ENCODE peak calls at places on chromosomes 7 and 10, in eight cellular contexts. C is body of pancreas, A is heart right ventricle, I is right atrium auricular region, B is fibroblast of the aortic adventitia, S is AG04449, Q is vagina, O is kidney epithelial cell. X is an unnamed sample.

GRCh38 chr10:101570764-101571572 is 17.1 kb downstream of the POLL start:
- DNase-seq in A (no peak), Q (no peak), B (no peak), C (no peak), O (no peak), S (no peak), I (no peak), X (no peak)

GRCh38 chr10:44071479-44071878 is 313.4 kb downstream of the CXCL12 start:
- DNase-seq in Q (no peak), I (no peak), B (peak; percentile 96), O (no peak), A (no peak), C (no peak), S (peak; percentile 74), X (peak; percentile 60)

GRCh38 chr7:117982071-117983055 is 109.1 kb upstream of the CTTNBP2 start:
- DNase-seq in O (no peak), I (no peak), A (no peak), S (no peak), B (no peak), C (no peak), Q (no peak), X (no peak)

GRCh38 chr7:83475403-83475802 is 173.5 kb downstream of the SEMA3E start:
- DNase-seq in O (no peak), A (no peak), C (no peak), I (no peak), B (no peak), Q (no peak), S (no peak), X (no peak)

GRCh38 chr7:109020251-109020650 is 450.6 kb downstream of the DNAJB9 start:
- DNase-seq in B (no peak), S (no peak), O (no peak), C (no peak), A (no peak), I (no peak), Q (no peak), X (no peak)

GRCh38 chr7:99835189-99835588 is 7.4 kb downstream of the CYP3A43 start:
- DNase-seq in O (no peak), Q (no peak), A (no peak), C (no peak), I (no peak), B (no peak), S (no peak), X (no peak)

GRCh38 chr7:69608878-69609277 is 10.6 kb downstream of the AUTS2 start:
- DNase-seq in Q (no peak), I (no peak), O (no peak), B (no peak), S (no peak), A (no peak), C (no peak), X (no peak)

GRCh38 chr10:69437321-69438259 is 13.7 kb upstream of the TSPAN15 start:
- DNase-seq in A (no peak), C (no peak), Q (no peak), B (no peak), O (no peak), S (no peak), I (no peak), X (no peak)

GRCh38 chr7:158023563-158024350 is 563.9 kb downstream of the PTPRN2 start:
- DNase-seq in O (no peak), C (no peak), B (no peak), A (no peak), I (peak; percentile 51), Q (no peak), S (no peak), X (no peak)

GRCh38 chr10:14616465-14616864 is 158.2 kb downstream of the FAM107B start:
- DNase-seq in B (no peak), A (no peak), S (no peak), C (no peak), I (no peak), O (no peak), Q (no peak), X (no peak)

GRCh38 chr7:128091106-128091505 is 59.9 kb upstream of the LRRC4 start:
- DNase-seq in C (no peak), A (no peak), S (no peak), I (no peak), Q (no peak), O (no peak), B (peak; percentile 45), X (no peak)

GRCh38 chr7:127782550-127783266 is 130.7 kb downstream of the SND1 start:
- DNase-seq in C (no peak), B (no peak), I (no peak), Q (no peak), S (no peak), A (no peak), O (no peak), X (no peak)

GRCh38 chr7:100897772-100898454 is 2.2 kb upstream of the ACHE start:
- DNase-seq in B (no peak), Q (no peak), S (no peak), A (no peak), I (no peak), C (no peak), O (no peak), X (no peak)
- TF ChIP-seq CTCF in B (no peak), Q (no peak), S (no peak), A (no peak), I (no peak), C (no peak), O (no peak), X (no peak)

GRCh38 chr7:64978497-64979203 is 12.2 kb downstream of the ZNF117 start:
- DNase-seq in Q (no peak), O (no peak), B (no peak), C (no peak), I (no peak), S (no peak), A (no peak), X (no peak)
- H3K4me3 ChIP-seq in Q (no peak overlapping the region), O (no peak overlapping the region), B (no peak overlapping the region), C (no peak overlapping the region), I (no peak overlapping the region), S (no peak overlapping the region), A (no peak overlapping the region), X (no peak overlapping the region)

GRCh38 chr7:37901236-37901827 is 15.3 kb downstream of the SFRP4 start:
- DNase-seq in I (no peak), C (no peak), B (peak; percentile 83), O (no peak), S (no peak), A (no peak), Q (no peak), X (peak; percentile 59)
- TF ChIP-seq CTCF in I (peak; percentile 73), C (peak; percentile 73), B (peak; percentile 55), O (peak; percentile 54), S (peak; percentile 42), A (peak; percentile 69), Q (peak; percentile 30), X (peak; percentile 42)

DNA sequence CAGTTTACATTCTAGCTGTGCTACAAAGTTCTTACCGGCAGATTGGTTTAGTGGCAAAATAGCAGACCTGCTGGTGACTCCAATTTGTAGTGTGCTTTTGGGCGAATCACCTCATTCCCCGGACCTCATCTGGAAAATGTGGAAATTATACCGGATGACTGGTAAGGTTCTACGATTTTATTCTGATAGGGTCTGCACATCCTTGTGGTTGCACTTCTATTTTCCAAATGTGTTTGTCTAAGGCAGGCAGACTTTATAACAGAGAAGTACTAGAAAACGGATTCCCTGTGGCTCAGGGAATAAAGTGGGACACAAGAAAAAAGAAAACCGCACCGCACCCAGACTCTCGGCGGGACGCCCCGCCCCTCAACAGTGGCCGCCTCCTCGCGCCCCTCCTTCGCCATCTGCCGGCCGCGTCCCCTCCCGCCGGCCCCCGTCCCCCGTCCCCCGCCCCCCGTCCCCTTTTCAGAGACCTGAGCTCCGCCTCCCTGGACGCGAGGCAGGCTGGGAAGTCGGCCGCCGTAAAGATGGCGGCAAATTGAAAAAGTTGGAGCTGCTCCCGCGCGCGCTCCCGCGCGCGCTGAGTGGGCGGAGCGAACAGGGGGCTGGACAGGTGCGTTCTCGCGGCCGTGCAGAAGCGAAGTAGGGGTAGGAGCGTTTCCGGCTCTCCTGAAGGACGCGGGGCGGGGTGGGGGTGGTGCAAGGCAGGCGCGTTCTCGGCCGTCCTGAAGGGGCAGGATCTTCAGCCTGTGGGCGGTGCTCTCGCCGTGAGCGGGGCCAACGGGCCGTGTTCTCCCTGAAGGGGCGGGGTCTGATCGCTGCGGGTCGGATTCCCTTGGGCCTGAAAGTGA is 531 bp upstream of the CCM2 start:
- DNase-seq in C (peak; percentile 100), Q (peak; percentile 100), O (peak; percentile 89), I (peak; percentile 98), A (peak; percentile 99), B (peak; percentile 99), S (peak; percentile 88), X (peak; percentile 98)
- H3K4me3 ChIP-seq in C (peak overlapping the region; percentile 26), Q (peak overlapping the region; percentile 91), O (peak overlapping the region; percentile 61), I (peak overlapping the region; percentile 84), A (peak overlapping the region; percentile 61), B (peak overlapping the region; percentile 71), S (peak overlapping the region; percentile 65), X (peak overlapping the region; percentile 61)